ENCODE peak calls at places on chromosome 9, in nine cellular contexts. K is sigmoid colon; S is kidney; Q is PC-9; H is hypothalamus; W is substantia nigra; C is stimulated activated naive CD8-positive, alpha-beta T cell treated with anti-CD3 and anti-CD28 coated beads, Interleukin-15, Interleukin-2, amounts not matched to agents 100 U/mL and 50 U/mL, for 24 hours; J is GM20000; B is hippocampal formation. N is an unnamed sample.

GRCh38 chr9:36874921-36875320 is 159.1 kb downstream of the PAX5 start:
- DNase-seq in H (no peak), Q (no peak), J (no peak), K (peak), W (no peak), S (no peak), B (no peak), C (no peak), N (no peak)

GRCh38 chr9:26746357-26747072 is 146.1 kb downstream of the CAAP1 start:
- DNase-seq in Q (peak), H (no peak), W (no peak), K (no peak), B (no peak), J (peak), S (no peak), C (no peak), N (peak)

GRCh38 chr9:129671519-129671918 is 6.1 kb downstream of the PRRX2 start:
- DNase-seq in S (no peak), B (no peak), H (no peak), J (no peak), C (peak), W (no peak), Q (no peak), K (no peak), N (no peak)

GRCh38 chr9:4937436-4937835 is 47.6 kb upstream of the JAK2 start:
- DNase-seq in J (no peak), B (no peak), S (no peak), Q (no peak), H (no peak), K (no peak), W (no peak), C (no peak), N (no peak)

GRCh38 chr9:13532407-13532806 is 252.9 kb upstream of the MPDZ start:
- DNase-seq in S (no peak), W (no peak), Q (no peak), J (no peak), C (no peak), B (no peak), H (no peak), K (no peak), N (no peak)

GRCh38 chr9:9764821-9765220 is 848.0 kb downstream of the PTPRD start:
- DNase-seq in H (no peak), Q (no peak), K (no peak), J (no peak), W (no peak), S (no peak), B (no peak), C (no peak), N (no peak)

GRCh38 chr9:125805057-125805456 is 57.9 kb downstream of the PBX3 start:
- DNase-seq in Q (no peak), H (no peak), K (no peak), B (no peak), S (no peak), J (no peak), W (no peak), C (no peak), N (no peak)

GRCh38 chr9:17636359-17636758 is 57.5 kb downstream of the SH3GL2 start:
- DNase-seq in H (no peak), W (no peak), C (no peak), B (no peak), Q (no peak), S (no peak), J (no peak), K (no peak), N (no peak)

GRCh38 chr9:126877418-126877817 is 17.0 kb downstream of the ZBTB34 start:
- DNase-seq in Q (no peak), B (no peak), H (no peak), S (no peak), K (no peak), J (no peak), W (no peak), C (no peak), N (no peak)

GRCh38 chr9:34218452-34218851 is 39.6 kb downstream of the UBAP1 start:
- DNase-seq in K (no peak), S (no peak), B (no peak), C (no peak), W (no peak), Q (no peak), J (no peak), H (no peak), N (no peak)

GRCh38 chr9:133115604-133116345 is 5.3 kb downstream of the RALGDS start:
- DNase-seq in H (no peak), W (no peak), K (peak), Q (no peak), B (peak), S (peak), J (peak), C (peak), N (no peak)

GRCh38 chr9:28379082-28379481 is 805.8 kb upstream of the C9orf72 start:
- DNase-seq in H (no peak), B (no peak), J (no peak), C (no peak), W (no peak), S (no peak), Q (no peak), K (no peak), N (no peak)

GRCh38 chr9:120065151-120065550 is 514.8 kb downstream of the CDK5RAP2 start:
- DNase-seq in J (no peak), Q (no peak), H (no peak), W (no peak), S (no peak), C (no peak), B (no peak), K (no peak), N (no peak)

GRCh38 chr9:77019810-77020437 is 469 bp downstream of the FOXB2 start:
- DNase-seq in B (no peak), J (no peak), C (no peak), H (no peak), K (no peak), S (no peak), Q (no peak), W (no peak), N (no peak)

GRCh38 chr9:113645224-113645971 is 181.9 kb downstream of the RGS3 start:
- DNase-seq in J (no peak), S (no peak), C (no peak), W (no peak), B (no peak), K (no peak), Q (no peak), H (no peak), N (no peak)

GRCh38 chr9:3342159-3342777 is 183.5 kb downstream of the RFX3 start:
- DNase-seq in H (no peak), W (no peak), K (no peak), B (no peak), Q (no peak), C (no peak), S (no peak), J (no peak), N (no peak)

GRCh38 chr9:16689352-16689938 is 181.0 kb downstream of the BNC2 start:
- DNase-seq in W (no peak), J (no peak), S (no peak), H (no peak), C (no peak), Q (no peak), K (no peak), B (no peak), N (no peak)

GRCh38 chr9:77402286-77402685 is 225.0 kb downstream of the VPS13A start:
- DNase-seq in B (no peak), K (no peak), Q (no peak), S (no peak), W (no peak), H (no peak), J (no peak), C (no peak), N (no peak)

GRCh38 chr9:121447341-121447834 is 52.3 kb downstream of the GGTA1 start:
- DNase-seq in W (no peak), Q (no peak), J (no peak), K (no peak), H (no peak), B (no peak), C (no peak), S (no peak), N (no peak)

GRCh38 chr9:121278535-121279169 is 10.7 kb downstream of the GSN start:
- DNase-seq in S (peak), W (peak), B (peak), H (no peak), Q (peak), J (peak), C (peak), K (peak), N (peak)

GRCh38 chr9:14029811-14030210 is 284.1 kb downstream of the NFIB start:
- DNase-seq in J (no peak), B (no peak), C (no peak), W (no peak), Q (no peak), S (no peak), H (no peak), K (no peak), N (no peak)

GRCh38 chr9:71268871-71269640 is 147.6 kb upstream of the TRPM3 start:
- DNase-seq in J (no peak), S (no peak), H (no peak), B (no peak), K (no peak), W (no peak), C (no peak), Q (no peak), N (no peak)

GRCh38 chr9:130932220-130933069 is 6.6 kb downstream of the FIBCD1 start:
- DNase-seq in H (no peak), Q (peak), B (no peak), S (no peak), W (no peak), K (no peak), J (no peak), C (no peak), N (no peak)

GRCh38 chr9:86947146-86948081 is at the start of gene GAS1:
- DNase-seq in H (peak), W (peak), J (peak), K (peak), Q (peak), B (peak), C (peak), S (peak), N (peak)

GRCh38 chr9:37904647-37905505 is 949 bp upstream of the SLC25A51 start:
- DNase-seq in H (no peak), K (peak), S (no peak), W (no peak), Q (no peak), J (peak), C (no peak), B (no peak), N (no peak)

GRCh38 chr9:111759762-111760639 is 34.7 kb downstream of the SHOC1 start:
- DNase-seq in K (no peak), C (peak), Q (peak), B (peak), W (no peak), H (no peak), S (no peak), J (peak), N (peak)

GRCh38 chr9:6414291-6414690 is 1.3 kb downstream of the UHRF2 start:
- DNase-seq in S (no peak), Q (peak), H (no peak), J (no peak), K (no peak), C (no peak), B (no peak), W (no peak), N (no peak)

GRCh38 chr9:133621868-133622267 is 12.7 kb upstream of the FAM163B start:
- DNase-seq in B (no peak), W (no peak), C (no peak), H (no peak), Q (no peak), J (no peak), S (peak), K (no peak), N (no peak)

GRCh38 chr9:81410201-81410600 is 279.1 kb downstream of the TLE1 start:
- DNase-seq in H (no peak), K (no peak), W (no peak), J (no peak), S (no peak), B (no peak), Q (peak), C (no peak), N (peak)

GRCh38 chr9:84111726-84112125 is 131.1 kb downstream of the RMI1 start:
- DNase-seq in K (no peak), Q (no peak), H (no peak), C (no peak), J (no peak), B (no peak), W (no peak), S (no peak), N (no peak)

GRCh38 chr9:88653926-88654325 is 118.9 kb downstream of the NXNL2 start:
- DNase-seq in B (no peak), Q (no peak), K (no peak), H (no peak), W (no peak), C (no peak), S (no peak), J (no peak), N (no peak)

GRCh38 chr9:137115394-137116026 is 977 bp upstream of the DPP7 start:
- DNase-seq in H (no peak), C (no peak), J (no peak), Q (no peak), K (no peak), S (no peak), B (no peak), W (no peak), N (no peak)

GRCh38 chr9:70427161-70427945 is 12.9 kb upstream of the KLF9 start:
- DNase-seq in J (no peak), C (no peak), Q (no peak), S (no peak), H (no peak), W (no peak), K (peak), B (no peak), N (no peak)

GRCh38 chr9:80401243-80401642 is 829.5 kb downstream of the TLE4 start:
- DNase-seq in J (no peak), H (no peak), W (no peak), K (no peak), Q (no peak), C (no peak), S (no peak), B (no peak), N (no peak)

GRCh38 chr9:134036130-134036529 is 10.8 kb downstream of the BRD3OS start:
- DNase-seq in H (no peak), Q (no peak), W (no peak), C (no peak), S (no peak), K (peak), B (no peak), J (no peak), N (no peak)

GRCh38 chr9:128554155-128554862 is 1.9 kb downstream of the SPTAN1 start:
- DNase-seq in W (no peak), B (no peak), C (peak), K (peak), H (no peak), S (no peak), Q (peak), J (no peak), N (peak)